ENCODE peak calls at places on chromosomes 13 and 19, in eight cellular contexts. H is A549, A is breast epithelium, M is ascending aorta, E is fibroblast of lung, F is pancreas, S is right atrium auricular region, Y is colonic mucosa. U is an unnamed sample.

GRCh38 chr13:61706899-61707298 is 291.2 kb upstream of the PCDH20 start:
- DNase-seq in H (no peak), A (no peak), M (no peak), E (no peak), F (no peak), S (no peak), Y (no peak), U (no peak)

GRCh38 chr13:108155185-108156106 is 59.9 kb downstream of the LIG4 start:
- DNase-seq in H (peak; percentile 29), A (no peak), M (no peak), E (peak; percentile 64), F (peak; percentile 32), S (peak; percentile 71), Y (peak; percentile 77), U (peak; percentile 47)

GRCh38 chr13:73870970-73871935 is 263.0 kb downstream of the KLF12 start:
- DNase-seq in H (no peak), A (no peak), M (no peak), E (peak; percentile 83), F (no peak), S (no peak), Y (no peak), U (no peak)

GRCh38 chr19:54561840-54562239 is 11.8 kb upstream of the LILRA2 start:
- DNase-seq in H (peak; percentile 45), A (no peak), M (no peak), E (no peak), F (no peak), S (no peak), Y (no peak), U (no peak)

GRCh38 chr13:89383891-89384290 is 1712.7 kb downstream of the SLITRK5 start:
- DNase-seq in H (no peak), A (no peak), M (no peak), E (no peak), F (no peak), S (no peak), Y (no peak), U (no peak)

GRCh38 chr13:60620611-60621395 is 223.8 kb downstream of the TDRD3 start:
- DNase-seq in H (no peak), A (no peak), M (no peak), E (no peak), F (no peak), S (no peak), Y (no peak), U (no peak)

GRCh38 chr13:107531816-107532215 is 683.5 kb downstream of the LIG4 start:
- DNase-seq in H (no peak), A (no peak), M (no peak), E (no peak), F (no peak), S (no peak), Y (no peak), U (no peak)

GRCh38 chr13:26168835-26169234 is 53.3 kb downstream of the RNF6 start:
- DNase-seq in H (no peak), A (no peak), M (no peak), E (no peak), F (no peak), S (no peak), Y (no peak), U (no peak)

GRCh38 chr19:8050274-8051096 is 2.1 kb upstream of the CCL25 start:
- DNase-seq in H (peak; percentile 94), A (peak; percentile 55), M (peak; percentile 83), E (peak; percentile 73), F (peak; percentile 48), S (peak; percentile 78), Y (peak; percentile 92), U (peak; percentile 73)

GRCh38 chr13:111629933-111630332 is 309.5 kb downstream of the TEX29 start:
- DNase-seq in H (no peak), A (no peak), M (no peak), E (no peak), F (no peak), S (peak; percentile 1), Y (no peak), U (no peak)

GRCh38 chr13:98599502-98600328 is 22.8 kb upstream of the STK24 start:
- DNase-seq in H (peak; percentile 9), A (no peak), M (no peak), E (no peak), F (no peak), S (no peak), Y (no peak), U (no peak)

GRCh38 chr19:39199025-39199424 is 2.3 kb downstream of the NCCRP1 start:
- DNase-seq in H (no peak), A (no peak), M (no peak), E (peak; percentile 78), F (peak; percentile 95), S (no peak), Y (no peak), U (no peak)

GRCh38 chr19:35949131-35949530 is 13.0 kb downstream of the LRFN3 start:
- DNase-seq in H (peak; percentile 42), A (no peak), M (no peak), E (no peak), F (no peak), S (no peak), Y (no peak), U (no peak)

GRCh38 chr13:74820809-74821208 is 661.2 kb downstream of the TBC1D4 start:
- DNase-seq in H (no peak), A (no peak), M (no peak), E (no peak), F (no peak), S (no peak), Y (no peak), U (no peak)

GRCh38 chr13:22423261-22423660 is 752.4 kb downstream of the FGF9 start:
- DNase-seq in H (no peak), A (no peak), M (no peak), E (no peak), F (no peak), S (no peak), Y (no peak), U (no peak)

GRCh38 chr19:4676955-4677731 is 7.0 kb upstream of the MYDGF start:
- DNase-seq in H (peak; percentile 81), A (no peak), M (no peak), E (peak; percentile 37), F (no peak), S (no peak), Y (peak; percentile 38), U (no peak)

GRCh38 chr13:76854894-76855293 is 31.3 kb downstream of the KCTD12 start:
- DNase-seq in H (no peak), A (no peak), M (no peak), E (peak; percentile 9), F (no peak), S (no peak), Y (no peak), U (no peak)

GRCh38 chr19:51129716-51130115 is 5.0 kb downstream of the SIGLEC9 start:
- DNase-seq in H (no peak), A (no peak), M (no peak), E (no peak), F (no peak), S (no peak), Y (no peak), U (no peak)

GRCh38 chr13:61192826-61193225 is 222.8 kb downstream of the PCDH20 start:
- DNase-seq in H (no peak), A (no peak), M (no peak), E (no peak), F (no peak), S (no peak), Y (peak; percentile 61), U (no peak)

GRCh38 chr19:29872224-29872731 is 60.5 kb downstream of the CCNE1 start:
- DNase-seq in H (peak; percentile 45), A (no peak), M (no peak), E (peak; percentile 5), F (no peak), S (no peak), Y (no peak), U (no peak)

GRCh38 chr13:113552786-113553540 is 31.6 kb upstream of the TFDP1 start:
- DNase-seq in H (no peak), A (peak; percentile 12), M (no peak), E (no peak), F (no peak), S (peak; percentile 53), Y (peak; percentile 13), U (no peak)

GRCh38 chr13:39503048-39503447 is 99.9 kb downstream of the LHFPL6 start:
- DNase-seq in H (no peak), A (no peak), M (no peak), E (no peak), F (no peak), S (no peak), Y (no peak), U (no peak)

GRCh38 chr13:51614350-51614786 is 30.1 kb downstream of the WDFY2 start:
- DNase-seq in H (no peak), A (peak; percentile 33), M (no peak), E (no peak), F (peak; percentile 33), S (no peak), Y (no peak), U (peak; percentile 11)

GRCh38 chr19:34957830-34958751 is 5.9 kb downstream of the ZNF792 start:
- DNase-seq in H (peak; percentile 53), A (no peak), M (no peak), E (no peak), F (no peak), S (no peak), Y (no peak), U (no peak)

GRCh38 chr19:33047422-33047821 is 17.3 kb downstream of the RHPN2 start:
- DNase-seq in H (peak; percentile 65), A (peak; percentile 61), M (no peak), E (no peak), F (peak; percentile 62), S (no peak), Y (peak; percentile 92), U (no peak)

GRCh38 chr19:15294591-15294990 is 37.7 kb downstream of the BRD4 start:
- DNase-seq in H (no peak), A (no peak), M (no peak), E (no peak), F (no peak), S (no peak), Y (no peak), U (no peak)
- H3K27ac ChIP-seq in H (peak overlapping the region; percentile 88), A (peak overlapping the region; percentile 23), M (peak overlapping the region; percentile 51), E (peak overlapping the region; percentile 55), F (no peak overlapping the region), S (peak overlapping the region; percentile 10), Y (no peak overlapping the region), U (no peak overlapping the region)

GRCh38 chr19:58134244-58134643 is 16.3 kb downstream of the ZNF329 start:
- DNase-seq in H (no peak), A (no peak), M (no peak), E (no peak), F (no peak), S (no peak), Y (no peak), U (no peak)
- H3K9me3 ChIP-seq in H (peaks cover 91% of the 10 kb centered on the region), A (peaks cover 97% of the 10 kb centered on the region), M (peaks cover 100% of the 10 kb centered on the region), E (peaks cover 1% of the 10 kb centered on the region), F (peaks cover 5% of the 10 kb centered on the region), S (peaks cover 100% of the 10 kb centered on the region), Y (peaks cover 4% of the 10 kb centered on the region), U (peaks cover 96% of the 10 kb centered on the region)

DNA sequence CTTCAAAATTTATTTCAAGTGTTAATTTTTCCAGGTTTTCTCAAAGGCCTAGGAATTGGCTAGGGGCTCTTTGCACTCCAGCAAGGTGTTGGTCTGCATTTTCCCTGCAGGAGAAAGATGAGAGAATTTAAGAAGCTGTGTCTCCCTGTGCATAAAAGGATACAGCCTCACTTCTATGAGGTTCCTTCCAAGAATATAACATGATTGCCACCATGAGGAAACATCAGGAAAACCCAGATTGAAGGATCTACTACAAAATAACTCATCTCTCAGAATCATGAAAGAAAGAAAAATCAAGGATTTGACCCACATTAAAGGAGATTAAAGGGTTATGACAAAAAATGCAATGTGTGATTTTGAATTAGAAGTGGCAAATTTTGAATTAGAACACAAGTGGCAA is 69.9 kb downstream of the RUBCNL start:
- DNase-seq in H (no peak), A (no peak), M (no peak), E (peak; percentile 64), F (no peak), S (no peak), Y (no peak), U (no peak)
- TF ChIP-seq CTCF in H (no peak), A (no peak), M (no peak), E (no peak), F (no peak), S (no peak), Y (no peak), U (no peak)

GRCh38 chr13:37486171-37486661 is 112.4 kb downstream of the POSTN start:
- DNase-seq in H (no peak), A (no peak), M (no peak), E (no peak), F (no peak), S (no peak), Y (no peak), U (no peak)
- H3K27ac ChIP-seq in H (no peak overlapping the region), A (peak overlapping the region; percentile 19), M (peak overlapping the region; percentile 55), E (peak overlapping the region; percentile 26), F (no peak overlapping the region), S (no peak overlapping the region), Y (no peak overlapping the region), U (no peak overlapping the region)

U was measured in CD4-positive, alpha-beta T cell.